ENCODE peak calls at places on chromosomes 11 and 22, in four cellular contexts. Y is heart right ventricle, C is foreskin fibroblast, Q is IMR-90. E is an unnamed sample.

GRCh38 chr11:20125927-20126326 is 34.3 kb downstream of the DBX1 start:
- DNase-seq in C (peak), Q (peak), Y (no peak), E (no peak)

GRCh38 chr22:21443057-21443734 is 24.0 kb upstream of the TMEM191C start:
- DNase-seq in C (no peak), Q (no peak), Y (no peak), E (no peak)

GRCh38 chr11:34926101-34926830 is 9.8 kb downstream of the PDHX start:
- DNase-seq in C (peak), Y (no peak), Q (peak), E (no peak)

GRCh38 chr22:23237201-23237798 is 57.0 kb downstream of the BCR start:
- DNase-seq in Q (peak), C (no peak), Y (peak), E (no peak)

GRCh38 chr22:46453006-46453828 is 84.2 kb downstream of the CELSR1 start:
- DNase-seq in Y (no peak), C (no peak), Q (no peak), E (no peak)

GRCh38 chr11:2511421-2512369 is 66.9 kb downstream of the KCNQ1 start:
- DNase-seq in Y (no peak), Q (no peak), C (no peak), E (no peak)

GRCh38 chr11:105181100-105181499 is 41.5 kb upstream of the CARD18 start:
- DNase-seq in Q (peak), C (peak), Y (no peak), E (no peak)

GRCh38 chr11:75597636-75598035 is 35.6 kb downstream of the SERPINH1 start:
- DNase-seq in Y (no peak), Q (no peak), C (no peak), E (no peak)

GRCh38 chr11:30585067-30585891 is 874 bp downstream of the MPPED2 start:
- DNase-seq in Y (peak), Q (no peak), C (no peak), E (no peak)

GRCh38 chr11:106697058-106697457 is 321.2 kb downstream of the GUCY1A2 start:
- DNase-seq in Y (no peak), Q (peak), C (peak), E (no peak)

GRCh38 chr11:26084313-26084712 is 247.6 kb upstream of the ANO3 start:
- DNase-seq in Y (no peak), Q (no peak), C (no peak), E (no peak)

GRCh38 chr11:67596753-67597300 is 9.9 kb upstream of the NDUFV1 start:
- DNase-seq in Y (no peak), C (no peak), Q (no peak), E (no peak)

GRCh38 chr22:35140879-35141745 is 75.2 kb downstream of the ISX start:
- DNase-seq in Y (no peak), C (no peak), Q (no peak), E (no peak)

GRCh38 chr11:9738126-9738525 is 74.2 kb downstream of the SWAP70 start:
- DNase-seq in Q (no peak), Y (no peak), C (no peak), E (no peak)

GRCh38 chr22:49713003-49713402 is 114.7 kb downstream of the BRD1 start:
- DNase-seq in Y (no peak), Q (no peak), C (no peak), E (no peak)

GRCh38 chr11:57530215-57530595 is 349 bp downstream of the TIMM10 start:
- DNase-seq in Y (no peak), Q (no peak), C (no peak), E (no peak)

GRCh38 chr11:70876685-70877084 is 375.7 kb downstream of the SHANK2 start:
- DNase-seq in Q (no peak), Y (no peak), C (no peak), E (no peak)

GRCh38 chr11:27218498-27219038 is 144.4 kb downstream of the CCDC34 start:
- DNase-seq in Y (no peak), Q (peak), C (peak), E (no peak)

GRCh38 chr11:59207988-59208432 is 4.7 kb downstream of the MPEG1 start:
- DNase-seq in C (peak), Y (no peak), Q (peak), E (no peak)

GRCh38 chr11:12288934-12289666 is 88.3 kb upstream of the PARVA start:
- DNase-seq in C (no peak), Q (no peak), Y (no peak), E (no peak)

GRCh38 chr11:120244966-120245365 is 5.0 kb downstream of the POU2F3 start:
- DNase-seq in C (no peak), Y (no peak), Q (no peak), E (no peak)

GRCh38 chr22:49655168-49655812 is 172.4 kb downstream of the BRD1 start:
- DNase-seq in Q (no peak), Y (no peak), C (no peak), E (no peak)

GRCh38 chr11:120239713-120240640 is at the start of gene POU2F3:
- DNase-seq in Y (no peak), C (no peak), Q (no peak), E (no peak)

GRCh38 chr11:102924851-102925380 is 30.6 kb downstream of the MMP13 start:
- DNase-seq in Y (no peak), Q (no peak), C (peak), E (no peak)

GRCh38 chr22:20464096-20464614 is 26.5 kb upstream of the SCARF2 start:
- DNase-seq in Q (no peak), C (no peak), Y (no peak), E (no peak)

GRCh38 chr11:59669611-59670009 is 773 bp upstream of the PATL1 start:
- DNase-seq in Q (peak), Y (peak), C (peak), E (no peak)

GRCh38 chr11:12106101-12106500 is 4.3 kb upstream of the MICAL2 start:
- DNase-seq in C (no peak), Q (no peak), Y (no peak), E (no peak)

GRCh38 chr11:35145249-35145648 is 6.3 kb downstream of the CD44 start:
- DNase-seq in Y (no peak), C (peak), Q (peak), E (no peak)

GRCh38 chr22:49761836-49762235 is 65.8 kb downstream of the BRD1 start:
- DNase-seq in Q (no peak), C (no peak), Y (no peak), E (no peak)

GRCh38 chr11:35394941-35395340 is 24.4 kb downstream of the SLC1A2 start:
- DNase-seq in C (no peak), Q (no peak), Y (no peak), E (no peak)

GRCh38 chr11:1825039-1825740 is 9.6 kb upstream of the SYT8 start:
- DNase-seq in Y (no peak), C (no peak), Q (no peak), E (no peak)

GRCh38 chr22:24554316-24555159 is at the start of gene GUCD1:
- DNase-seq in C (no peak), Q (peak), Y (no peak), E (no peak)

GRCh38 chr11:18721576-18722292 is 4.3 kb downstream of the IGSF22 start:
- DNase-seq in C (peak), Y (peak), Q (peak), E (no peak)

GRCh38 chr11:17803751-17804334 is 69.3 kb downstream of the KCNC1 start:
- DNase-seq in Q (no peak), Y (no peak), C (no peak), E (no peak)

GRCh38 chr11:17719028-17719939 is at the start of gene MYOD1:
- DNase-seq in C (no peak), Y (no peak), Q (no peak), E (no peak)

GRCh38 chr11:47051217-47051616 is 114.7 kb downstream of the CSTPP1 start:
- DNase-seq in Y (no peak), Q (peak), C (no peak), E (no peak)

GRCh38 chr11:2684581-2684980 is 15.2 kb downstream of the KCNQ1OT1 start:
- DNase-seq in Y (no peak), Q (no peak), C (no peak), E (no peak)

GRCh38 chr11:130609121-130610035 is 160.9 kb downstream of the ADAMTS15 start:
- DNase-seq in Y (peak), Q (no peak), C (peak), E (peak)

GRCh38 chr11:14578551-14578956 is 58.4 kb upstream of the PSMA1 start:
- DNase-seq in C (peak), Y (no peak), Q (peak), E (no peak)

GRCh38 chr11:3859373-3859881 is 4.0 kb downstream of the STIM1 start:
- DNase-seq in Y (peak), C (no peak), Q (no peak), E (no peak)

GRCh38 chr11:3857628-3858027 is 2.2 kb downstream of the STIM1 start:
- DNase-seq in C (no peak), Q (no peak), Y (no peak), E (no peak)

GRCh38 chr11:3861698-3862097 is 6.2 kb downstream of the STIM1 start:
- DNase-seq in Y (no peak), C (no peak), Q (no peak), E (no peak)

GRCh38 chr11:3856856-3857553 is 1.5 kb downstream of the STIM1 start:
- DNase-seq in Y (no peak), C (no peak), Q (no peak), E (no peak)

DNA sequence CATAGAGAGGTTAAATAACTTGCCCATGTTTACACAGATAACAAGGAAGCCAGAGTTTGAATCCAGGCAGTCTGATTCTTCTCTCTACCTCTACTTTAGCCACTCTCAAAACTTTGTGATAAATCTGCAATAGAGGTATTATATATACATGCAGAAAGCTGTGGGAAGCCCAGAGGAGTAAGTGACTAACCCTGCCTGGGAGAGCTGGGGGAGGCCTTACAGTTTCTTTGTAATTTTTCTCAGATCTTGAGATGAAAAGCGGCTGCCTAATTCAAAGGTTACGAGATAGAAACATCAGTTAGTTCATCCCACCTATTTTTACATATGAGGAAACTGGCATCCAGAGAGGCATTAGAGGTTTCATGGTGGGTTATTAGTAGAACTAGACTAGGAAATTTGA is 4.9 kb downstream of the STIM1 start:
- DNase-seq in C (no peak), Y (no peak), Q (peak), E (no peak)
- H3K4me3 ChIP-seq in C (no peak), Y (no peak), Q (no peak), E (no peak)

GRCh38 chr11:121450424-121450823 is 1.7 kb upstream of the SORL1 start:
- DNase-seq in Y (no peak), C (no peak), Q (no peak), E (no peak)
- H3K4me3 ChIP-seq in Y (no peak), C (no peak), Q (no peak), E (no peak)

GRCh38 chr11:69013009-69013951 is at the start of gene MRGPRF:
- DNase-seq in Y (peak), C (peak), Q (peak), E (peak)
- H3K4me3 ChIP-seq in Y (peak), C (peak), Q (peak), E (peak)

GRCh38 chr11:132519226-132519860 is 1013.0 kb downstream of the OPCML start:
- DNase-seq in Y (no peak), Q (peak), C (no peak), E (no peak)
- H3K4me3 ChIP-seq in Y (no peak), Q (no peak), C (no peak), E (no peak)

GRCh38 chr11:96680515-96680914 is 290.7 kb downstream of the JRKL start:
- DNase-seq in Y (no peak), Q (no peak), C (no peak), E (no peak)
- H3K4me3 ChIP-seq in Y (no peak), Q (no peak), C (no peak), E (no peak)

GRCh38 chr22:36155702-36156101 is 4.9 kb downstream of the APOL3 start:
- DNase-seq in Q (no peak), C (peak), Y (peak), E (no peak)
- H3K4me3 ChIP-seq in Q (no peak), C (no peak), Y (peak), E (peak)

GRCh38 chr11:309558-309855 is 1.9 kb downstream of the IFITM2 start:
- DNase-seq in Q (no peak), C (no peak), Y (no peak), E (no peak)
- H3K4me3 ChIP-seq in Q (peak), C (peak), Y (peak), E (peak)

DNA sequence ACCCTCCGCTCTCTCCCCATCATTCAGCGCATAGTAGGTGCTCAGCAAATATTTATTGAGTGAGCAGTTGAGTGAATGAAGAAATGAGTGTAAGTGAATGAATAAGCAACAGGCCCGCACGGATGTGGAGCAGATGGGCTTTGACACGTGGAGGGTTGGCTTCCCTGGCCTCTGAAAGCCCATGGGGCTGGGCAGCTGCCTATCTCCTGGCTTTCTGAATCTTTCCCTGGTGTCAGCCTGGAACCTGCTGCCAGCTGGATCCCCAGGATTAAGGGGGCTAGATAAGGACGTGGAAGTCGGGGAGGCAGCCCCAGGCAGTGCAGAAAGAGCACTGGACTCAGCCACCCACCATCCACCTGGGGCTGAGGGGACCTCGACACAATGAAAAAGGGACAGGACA is 12.6 kb downstream of the IL2RB start:
- DNase-seq in C (no peak), Q (no peak), Y (no peak), E (no peak)
- H3K4me3 ChIP-seq in C (no peak), Q (no peak), Y (no peak), E (no peak)